ENCODE peak calls at places on chromosomes 6 and 20, in ten cellular contexts. F is GM12865; Z is foreskin fibroblast; Y is AG10803; P is heart left ventricle; C is pancreas; I is OCI-LY7; E is lower leg skin; A is IMR-90; M is activated CD8-positive, alpha-beta T cell treated with anti-CD3 and anti-CD28 coated beads for 36 hours. B is an unnamed sample.
A peak's percentile ranks its signal among the peaks of the same experiment; 100 is the strongest.

GRCh38 chr20:22333885-22334545 is 250.4 kb downstream of the FOXA2 start:
- DNase-seq in A (peak; percentile 47), P (peak; percentile 36), F (peak; percentile 68), Z (peak; percentile 49), E (no peak), I (peak; percentile 66), C (peak; percentile 31), Y (peak; percentile 64), M (peak; percentile 51), B (no peak)

GRCh38 chr6:36577298-36577697 is 16.9 kb upstream of the SRSF3 start:
- DNase-seq in I (no peak), A (peak; percentile 79), Y (peak; percentile 97), F (no peak), Z (peak; percentile 57), C (no peak), P (no peak), E (no peak), M (no peak), B (peak; percentile 82)

GRCh38 chr20:48294196-48294595 is 508.9 kb upstream of the SULF2 start:
- DNase-seq in I (peak; percentile 12), Y (peak; percentile 39), A (peak; percentile 39), F (no peak), M (no peak), P (no peak), C (no peak), E (no peak), Z (peak; percentile 45), B (no peak)

GRCh38 chr6:159753081-159753872 is 8.6 kb upstream of the ACAT2 start:
- DNase-seq in P (no peak), F (no peak), Z (peak; percentile 15), E (no peak), A (no peak), M (no peak), I (no peak), C (no peak), Y (no peak), B (no peak)

GRCh38 chr6:142236686-142237085 is 65.1 kb upstream of the ADGRG6 start:
- DNase-seq in A (no peak), P (no peak), I (no peak), Y (peak; percentile 57), F (no peak), C (no peak), M (no peak), E (no peak), Z (no peak), B (no peak)

GRCh38 chr6:135148889-135149288 is 32.2 kb upstream of the MYB start:
- DNase-seq in M (no peak), A (no peak), Z (no peak), I (no peak), Y (no peak), C (no peak), P (no peak), E (no peak), F (no peak), B (no peak)

GRCh38 chr20:62901891-62902290 is 24.4 kb downstream of the DIDO1 start:
- DNase-seq in Y (no peak), C (no peak), P (no peak), Z (no peak), E (no peak), M (no peak), A (no peak), I (no peak), F (no peak), B (no peak)

GRCh38 chr20:35005463-35005961 is 49.8 kb downstream of the MYH7B start:
- DNase-seq in I (no peak), Y (no peak), P (no peak), M (no peak), F (no peak), E (peak; percentile 69), C (no peak), Z (no peak), A (no peak), B (no peak)

GRCh38 chr6:151544453-151544852 is 50.6 kb downstream of the CCDC170 start:
- DNase-seq in M (no peak), P (no peak), Z (no peak), E (no peak), F (no peak), C (no peak), I (no peak), A (no peak), Y (no peak), B (no peak)

GRCh38 chr6:151550618-151551017 is 56.8 kb downstream of the CCDC170 start:
- DNase-seq in Y (no peak), A (no peak), Z (no peak), M (no peak), E (no peak), I (no peak), C (no peak), P (no peak), F (no peak), B (no peak)

GRCh38 chr6:151548201-151548600 is 54.4 kb downstream of the CCDC170 start:
- DNase-seq in P (no peak), E (no peak), A (no peak), C (no peak), Y (no peak), M (no peak), F (no peak), I (no peak), Z (no peak), B (no peak)

GRCh38 chr6:151549790-151550189 is 56.0 kb downstream of the CCDC170 start:
- DNase-seq in P (no peak), Z (no peak), A (no peak), E (no peak), C (no peak), M (no peak), Y (no peak), F (no peak), I (no peak), B (no peak)

DNA sequence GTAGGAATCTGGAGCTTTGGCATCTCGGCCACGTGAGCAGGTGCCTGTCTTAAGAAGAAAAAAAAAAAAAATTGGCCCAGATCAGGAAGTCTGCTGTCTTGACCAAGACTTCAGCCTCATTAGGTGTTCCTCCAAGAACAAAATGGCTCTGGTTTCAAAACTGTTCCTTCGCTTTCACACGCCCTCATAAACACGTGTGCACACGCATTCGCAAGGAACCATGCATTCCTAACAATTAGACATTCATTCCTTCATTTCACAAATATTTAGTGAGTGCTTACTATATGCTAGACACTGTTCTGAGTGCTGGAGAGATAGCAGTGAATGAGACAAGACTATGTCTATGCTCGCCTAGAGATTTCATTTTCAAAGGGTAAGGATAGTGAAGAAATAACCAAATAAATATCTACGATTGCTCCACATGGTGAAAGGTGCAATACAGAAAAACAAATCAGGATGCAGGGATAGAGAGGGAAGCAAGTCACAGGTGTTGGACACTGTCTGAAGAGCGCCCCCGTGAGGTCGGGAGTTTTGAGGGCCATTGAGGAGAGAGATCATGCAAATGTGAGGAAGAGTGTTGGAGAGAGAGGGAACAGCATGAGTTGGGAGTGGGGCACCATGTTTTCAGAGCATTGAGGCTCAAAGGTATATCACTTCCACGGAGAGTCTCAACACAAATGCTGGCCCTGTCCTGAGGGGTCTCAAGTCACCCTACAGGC is 53.3 kb downstream of the CCDC170 start:
- DNase-seq in F (no peak), Z (no peak), A (no peak), M (no peak), C (no peak), E (no peak), Y (no peak), P (no peak), I (no peak), B (no peak)
- TF ChIP-seq CTCF in F (no peak), Z (no peak), A (no peak), M (no peak), C (no peak), E (no peak), Y (no peak), P (no peak), I (peak; percentile 28), B (no peak)

GRCh38 chr6:157685596-157686280 is 137.3 kb upstream of the SNX9 start:
- DNase-seq in Z (no peak), Y (no peak), P (no peak), F (no peak), E (peak; percentile 56), I (no peak), M (no peak), A (no peak), C (no peak), B (no peak)

GRCh38 chr6:157690441-157691210 is 132.4 kb upstream of the SNX9 start:
- DNase-seq in Z (no peak), A (no peak), P (no peak), C (no peak), M (no peak), E (peak; percentile 70), Y (no peak), I (no peak), F (no peak), B (no peak)

GRCh38 chr6:157688275-157688959 is 134.6 kb upstream of the SNX9 start:
- DNase-seq in E (peak; percentile 68), Y (no peak), Z (no peak), P (no peak), M (no peak), I (no peak), C (no peak), F (no peak), A (no peak), B (no peak)

GRCh38 chr6:157689875-157690274 is 133.2 kb upstream of the SNX9 start:
- DNase-seq in F (no peak), Z (no peak), E (peak; percentile 81), A (no peak), I (no peak), P (no peak), M (no peak), C (no peak), Y (no peak), B (no peak)

GRCh38 chr6:157688960-157689599 is 134.0 kb upstream of the SNX9 start:
- DNase-seq in M (no peak), Y (peak; percentile 42), P (no peak), F (no peak), Z (peak; percentile 27), I (no peak), A (peak; percentile 16), C (no peak), E (peak; percentile 67), B (no peak)
- TF ChIP-seq CTCF in M (no peak), Y (peak; percentile 40), P (no peak), F (no peak), Z (no peak), I (no peak), A (no peak), C (no peak), E (no peak), B (peak; percentile 6)

DNA sequence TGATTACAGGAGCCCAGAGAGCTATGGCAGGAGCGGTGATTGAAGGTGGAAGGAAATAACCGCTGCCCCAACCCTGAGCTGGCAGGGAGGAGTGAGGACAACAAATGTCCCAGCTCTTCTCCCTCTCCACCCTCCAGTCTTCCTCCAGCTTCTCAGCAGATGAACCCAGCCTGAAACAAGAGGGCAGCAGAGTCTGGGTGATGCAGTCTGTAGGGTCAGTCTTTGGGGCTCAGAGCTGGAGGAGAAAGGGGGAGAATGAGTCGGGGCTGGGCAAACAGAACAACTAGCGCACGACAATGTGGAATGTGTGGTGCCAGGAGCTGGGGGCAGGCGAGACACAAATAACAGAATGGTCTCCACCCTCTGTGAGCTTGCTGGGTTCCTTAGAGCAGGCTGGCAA is 4.5 kb upstream of the GUCA1A start:
- DNase-seq in I (no peak), C (no peak), A (no peak), M (no peak), Z (peak; percentile 56), E (no peak), P (no peak), Y (no peak), F (no peak), B (no peak)
- TF ChIP-seq CTCF in I (no peak), C (no peak), A (no peak), M (no peak), Z (no peak), E (no peak), P (no peak), Y (peak; percentile 12), F (no peak), B (peak; percentile 10)

GRCh38 chr20:50267866-50268219 is 77.2 kb downstream of the CEBPB start:
- DNase-seq in C (no peak), F (no peak), A (no peak), M (no peak), E (no peak), P (no peak), Y (no peak), I (no peak), Z (no peak), B (no peak)

GRCh38 chr20:50269111-50270033 is 78.7 kb downstream of the CEBPB start:
- DNase-seq in E (no peak), F (no peak), Y (no peak), M (no peak), Z (no peak), C (no peak), I (no peak), A (no peak), P (peak; percentile 3), B (no peak)

GRCh38 chr20:50265245-50265946 is 74.8 kb downstream of the CEBPB start:
- DNase-seq in F (no peak), A (no peak), C (no peak), P (peak; percentile 7), E (no peak), I (no peak), Y (no peak), Z (no peak), M (no peak), B (no peak)

GRCh38 chr20:50266293-50267040 is 75.8 kb downstream of the CEBPB start:
- DNase-seq in A (no peak), Z (no peak), P (no peak), I (no peak), C (no peak), F (no peak), M (no peak), E (peak; percentile 87), Y (no peak), B (no peak)

GRCh38 chr20:50267041-50267865 is 76.6 kb downstream of the CEBPB start:
- DNase-seq in P (no peak), Z (peak; percentile 87), M (no peak), Y (peak; percentile 89), F (no peak), E (peak; percentile 96), C (peak; percentile 74), I (no peak), A (peak; percentile 36), B (no peak)
- TF ChIP-seq CTCF in P (no peak), Z (no peak), M (no peak), Y (peak; percentile 9), F (no peak), E (no peak), C (no peak), I (no peak), A (no peak), B (no peak)